ENCODE peak calls at places on chromosomes 4 and X, in six cellular contexts. B, O, S, H, N and Q are unnamed samples.

GRCh38 chrX:109936114-109936513 is 66.8 kb upstream of the TMEM164 start:
- DNase-seq in H (no peak), S (no peak), B (peak), N (peak), O (no peak), Q (no peak)

GRCh38 chr4:52244103-52244772 is 193.1 kb downstream of the SPATA18 start:
- DNase-seq in O (no peak), H (no peak), B (no peak), N (no peak), S (no peak), Q (no peak)

GRCh38 chr4:108048157-108048556 is 58.5 kb downstream of the HADH start:
- DNase-seq in B (no peak), S (no peak), N (no peak), H (no peak), O (no peak), Q (no peak)

GRCh38 chr4:158172196-158172557 is 648 bp downstream of the GASK1B start:
- DNase-seq in H (no peak), S (no peak), N (no peak), O (no peak), B (peak), Q (no peak)

GRCh38 chrX:9681011-9681410 is 84.6 kb downstream of the GPR143 start:
- DNase-seq in S (no peak), B (no peak), O (no peak), H (no peak), N (no peak), Q (no peak)

GRCh38 chrX:20362268-20363002 is 95.7 kb upstream of the RPS6KA3 start:
- DNase-seq in O (no peak), B (peak), H (no peak), S (no peak), N (peak), Q (no peak)

GRCh38 chr4:176422031-176422430 is 102.3 kb downstream of the SPCS3 start:
- DNase-seq in H (no peak), B (no peak), N (no peak), O (no peak), S (no peak), Q (no peak)

GRCh38 chr4:5708171-5708828 is at the start of gene EVC2:
- DNase-seq in O (peak), N (peak), H (peak), S (no peak), B (peak), Q (no peak)

GRCh38 chr4:184280591-184281071 is 63.0 kb upstream of the ENPP6 start:
- DNase-seq in N (no peak), S (no peak), O (no peak), H (no peak), B (no peak), Q (no peak)

GRCh38 chrX:12480956-12481355 is 310.3 kb upstream of the PRPS2 start:
- DNase-seq in N (peak), B (no peak), S (no peak), H (no peak), O (no peak), Q (no peak)

GRCh38 chrX:34578237-34578636 is 78.8 kb downstream of the TMEM47 start:
- DNase-seq in H (no peak), O (no peak), B (peak), N (no peak), S (peak), Q (peak)

DNA sequence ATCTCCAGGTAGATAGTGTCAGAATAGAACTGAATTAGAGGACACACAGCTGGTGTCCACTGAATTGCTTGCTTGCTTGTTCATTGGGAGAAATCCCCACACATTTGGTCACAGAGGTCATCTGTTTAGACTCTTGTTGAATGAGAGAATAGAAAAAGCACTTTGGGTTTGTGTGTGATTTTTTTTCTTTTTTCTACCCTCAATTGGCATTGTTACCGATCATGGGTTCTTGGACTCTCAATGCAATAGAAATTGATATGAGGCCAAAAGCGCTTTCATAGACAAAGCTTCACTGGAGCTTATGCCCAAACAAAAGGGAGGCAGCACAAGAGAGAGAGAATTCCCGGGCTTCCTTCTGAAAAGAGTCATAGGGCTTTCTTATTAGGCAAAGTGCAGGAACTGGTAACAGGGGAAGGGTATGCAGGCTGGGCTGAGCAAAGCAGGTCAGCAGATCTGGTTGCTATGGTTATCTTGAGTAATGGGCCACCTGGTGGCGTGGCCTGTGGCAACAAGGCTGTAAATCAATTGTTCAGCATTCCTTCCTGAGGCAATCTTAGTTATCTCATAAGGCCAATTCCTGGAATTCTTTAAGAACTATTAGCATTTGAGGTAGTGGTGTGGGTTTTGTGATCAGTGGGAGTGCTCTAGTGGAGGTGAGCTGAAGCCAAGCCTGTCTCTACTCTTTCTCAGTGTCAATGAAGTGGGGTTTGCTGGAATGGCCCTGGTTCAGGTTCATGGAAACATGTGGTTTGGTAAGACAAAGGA is 5.3 kb upstream of the GPR82 start:
- DNase-seq in S (no peak), N (no peak), O (no peak), B (no peak), H (no peak), Q (peak)
- TF ChIP-seq CTCF in S (no peak), N (no peak), O (no peak), B (no peak), H (no peak), Q (no peak)

GRCh38 chrX:153411988-153412574 is 809 bp downstream of the ZFP92 start:
- DNase-seq in H (no peak), N (no peak), S (no peak), O (no peak), B (no peak), Q (no peak)

GRCh38 chrX:153410328-153410727 is 944 bp upstream of the ZFP92 start:
- DNase-seq in H (no peak), N (no peak), B (no peak), O (no peak), S (no peak), Q (no peak)

GRCh38 chrX:153412746-153413720 is 1.8 kb downstream of the ZFP92 start:
- DNase-seq in H (no peak), N (no peak), O (no peak), B (no peak), S (no peak), Q (no peak)

GRCh38 chrX:153410888-153411254 is 401 bp upstream of the ZFP92 start:
- DNase-seq in S (no peak), N (no peak), B (no peak), O (no peak), H (no peak), Q (no peak)

DNA sequence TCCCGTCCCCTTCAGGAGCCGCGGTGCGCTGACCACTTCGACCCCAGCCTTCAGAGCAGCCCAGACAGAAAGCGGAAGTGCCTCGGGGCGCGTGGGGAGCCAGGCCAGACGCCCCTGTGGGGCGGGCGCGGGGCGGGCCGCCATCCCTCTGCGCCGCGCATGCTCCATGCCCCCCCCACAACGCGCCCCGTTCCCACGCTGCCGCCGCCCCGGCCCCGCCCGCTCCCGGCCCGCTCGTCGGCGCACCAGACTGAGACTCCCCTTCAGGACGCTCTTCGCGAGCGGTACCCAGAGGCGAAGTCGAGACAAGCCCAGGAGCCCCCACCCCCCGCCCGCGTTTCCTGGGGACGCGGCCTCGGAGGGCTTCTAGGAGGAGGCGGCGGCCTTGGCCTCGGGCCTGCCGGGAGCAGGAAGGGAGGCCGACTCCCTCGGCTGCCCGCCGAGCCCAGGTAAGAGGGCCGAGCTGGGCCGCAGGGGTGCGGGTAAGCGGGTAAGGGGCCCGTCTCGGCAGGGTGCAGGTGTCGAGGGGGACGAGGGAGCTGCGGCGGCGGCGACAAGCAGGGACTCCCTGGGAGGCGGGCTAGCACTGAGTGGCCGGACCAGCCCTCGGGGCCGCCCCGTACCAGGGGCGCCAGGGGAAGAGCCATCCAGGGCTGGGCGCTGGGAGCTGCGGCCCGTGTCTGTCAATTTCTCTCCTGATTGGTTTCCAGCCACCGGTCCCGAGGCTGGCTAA is at the start of gene ZFP92:
- DNase-seq in S (peak), B (no peak), N (no peak), H (no peak), O (no peak), Q (no peak)
- H3K4me3 ChIP-seq in S (no peak), B (peak), N (peak), H (peak), O (peak), Q (peak)

GRCh38 chr4:2789801-2790582 is 2.9 kb upstream of the SH3BP2 start:
- DNase-seq in O (no peak), N (no peak), S (peak), B (no peak), H (peak), Q (no peak)
- TF ChIP-seq CTCF in O (no peak), N (no peak), S (no peak), B (no peak), H (no peak), Q (no peak)

DNA sequence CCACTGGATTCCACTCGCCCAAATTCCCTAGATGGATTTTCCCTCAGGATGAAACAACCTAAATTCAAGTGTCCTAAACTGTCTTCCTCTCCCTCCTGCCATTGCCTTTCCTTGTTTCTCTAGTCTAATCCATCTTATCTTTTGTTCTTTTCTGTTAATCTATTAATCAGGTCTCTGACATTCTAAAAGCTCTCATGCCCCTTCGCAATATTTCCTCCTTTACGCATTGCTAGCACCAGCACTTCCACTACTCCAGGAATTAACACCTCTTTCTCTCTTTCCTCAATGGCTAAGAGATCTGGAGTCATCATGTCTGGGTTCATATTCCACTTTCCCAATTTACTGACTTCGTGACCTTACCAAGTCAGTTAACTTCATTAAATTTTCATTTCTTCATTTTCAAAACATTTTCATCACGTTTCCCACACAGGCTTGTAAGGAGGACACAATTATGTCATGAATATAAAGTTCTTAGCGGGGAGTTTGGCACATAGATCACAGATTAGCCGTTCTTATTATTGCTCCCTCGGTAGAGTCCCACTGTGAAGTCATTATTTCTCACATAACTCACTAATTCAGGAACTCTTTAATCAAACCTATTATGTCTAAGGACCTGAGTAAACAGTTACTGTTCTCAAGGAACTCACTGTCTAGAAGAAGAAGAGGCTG is 45.3 kb downstream of the FAT4 start:
- DNase-seq in H (no peak), S (no peak), N (no peak), O (no peak), B (no peak), Q (no peak)
- H3K4me3 ChIP-seq in H (no peak), S (no peak), N (no peak), O (no peak), B (no peak), Q (no peak)

GRCh38 chrX:729583-730409 is 99.2 kb downstream of the SHOX start:
- DNase-seq in B (no peak), O (no peak), N (no peak), H (no peak), S (no peak), Q (no peak)

GRCh38 chrX:723781-724180 is 93.2 kb downstream of the SHOX start:
- DNase-seq in S (no peak), B (peak), N (no peak), O (no peak), H (no peak), Q (no peak)

GRCh38 chrX:724256-724655 is 93.7 kb downstream of the SHOX start:
- DNase-seq in H (no peak), B (no peak), S (no peak), N (no peak), O (no peak), Q (no peak)

GRCh38 chrX:727738-728621 is 97.4 kb downstream of the SHOX start:
- DNase-seq in S (no peak), B (no peak), H (no peak), N (no peak), O (no peak), Q (no peak)
- TF ChIP-seq CTCF in S (peak), B (no peak), H (no peak), N (peak), O (no peak), Q (no peak)

DNA sequence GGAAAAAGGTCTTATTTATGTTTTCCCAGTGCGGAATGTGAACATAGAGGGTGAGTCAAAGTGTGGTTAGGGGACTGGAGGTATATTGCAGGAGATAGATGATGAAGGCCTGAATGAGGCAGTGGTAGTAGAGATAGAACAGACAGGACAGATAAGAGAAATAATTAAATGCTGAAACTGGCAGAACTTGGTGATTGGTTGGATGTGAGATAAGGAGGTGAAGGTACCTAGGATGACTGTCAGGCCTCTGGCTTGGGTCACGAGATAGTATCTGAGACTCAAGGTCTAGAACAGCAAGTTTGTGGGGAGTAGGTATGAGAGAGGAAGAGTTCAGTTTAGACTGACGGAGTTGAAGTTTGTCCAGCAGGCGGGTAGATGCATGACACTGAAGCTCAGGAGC is 3.5 kb downstream of the MND1 start:
- DNase-seq in H (no peak), N (no peak), S (no peak), O (no peak), B (no peak), Q (no peak)
- H3K4me3 ChIP-seq in H (no peak), N (no peak), S (no peak), O (no peak), B (no peak), Q (no peak)

GRCh38 chrX:31280580-31280979 is 208.7 kb upstream of the FTHL17 start:
- DNase-seq in S (no peak), B (no peak), H (no peak), N (no peak), O (no peak), Q (no peak)

DNA sequence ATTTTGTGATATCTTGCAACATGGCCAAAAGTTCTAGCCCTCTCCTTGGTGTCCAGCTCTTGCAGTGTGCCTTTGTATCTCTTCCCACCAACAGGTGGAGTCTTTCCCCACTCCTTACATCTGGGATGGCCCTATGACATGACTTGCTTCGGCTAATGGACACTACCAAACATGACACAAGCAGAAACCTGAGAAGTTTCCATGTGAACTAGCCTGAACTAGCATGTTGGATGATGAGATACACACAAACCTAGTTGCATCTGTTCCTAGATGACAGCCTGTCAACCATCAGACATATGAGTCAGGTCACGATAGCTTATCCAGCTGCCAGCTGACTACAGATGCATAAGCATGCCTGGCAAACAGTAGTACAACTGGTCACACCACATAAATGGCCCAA is 207.5 kb upstream of the FTHL17 start:
- DNase-seq in H (no peak), B (peak), N (no peak), S (peak), O (no peak), Q (no peak)
- TF ChIP-seq CTCF in H (no peak), B (peak), N (no peak), S (no peak), O (no peak), Q (peak)

GRCh38 chr4:8227771-8228318 is 28.8 kb downstream of the SH3TC1 start:
- DNase-seq in O (no peak), H (no peak), B (no peak), N (no peak), S (no peak), Q (no peak)

GRCh38 chr4:8228319-8229250 is 29.5 kb downstream of the SH3TC1 start:
- DNase-seq in N (peak), B (peak), O (peak), H (no peak), S (peak), Q (peak)

GRCh38 chr4:8230891-8231290 is 31.8 kb downstream of the SH3TC1 start:
- DNase-seq in S (no peak), O (no peak), N (no peak), H (no peak), B (no peak), Q (no peak)

GRCh38 chr4:8230033-8230432 is 30.9 kb downstream of the SH3TC1 start:
- DNase-seq in S (no peak), N (no peak), B (no peak), O (no peak), H (no peak), Q (no peak)

GRCh38 chr4:8229341-8229975 is 30.4 kb downstream of the SH3TC1 start:
- DNase-seq in N (no peak), B (no peak), O (no peak), H (no peak), S (no peak), Q (no peak)
- H3K4me3 ChIP-seq in N (no peak), B (no peak), O (no peak), H (no peak), S (no peak), Q (no peak)

GRCh38 chr4:95129036-95129435 is 371.3 kb downstream of the BMPR1B start:
- DNase-seq in B (peak), N (no peak), H (no peak), O (no peak), S (no peak), Q (no peak)

GRCh38 chr4:95120456-95120855 is 362.7 kb downstream of the BMPR1B start:
- DNase-seq in S (no peak), O (no peak), N (no peak), H (no peak), B (no peak), Q (no peak)

GRCh38 chr4:95129708-95130343 is 372.1 kb downstream of the BMPR1B start:
- DNase-seq in H (no peak), N (peak), S (peak), O (peak), B (peak), Q (peak)

GRCh38 chr4:95122001-95122400 is 364.2 kb downstream of the BMPR1B start:
- DNase-seq in N (no peak), B (no peak), O (no peak), H (no peak), S (no peak), Q (no peak)

GRCh38 chr4:95124906-95125504 is 367.2 kb downstream of the BMPR1B start:
- DNase-seq in S (peak), H (no peak), B (peak), O (no peak), N (peak), Q (peak)
- TF ChIP-seq CTCF in S (no peak), H (peak), B (peak), O (no peak), N (peak), Q (peak)